ENCODE peak calls at places on chromosomes 4 and X, in five cellular contexts. E, W, A, Y and H are unnamed samples.

GRCh38 chr4:53963786-53964185 is 100.6 kb downstream of the CHIC2 start:
- DNase-seq in E (no peak), W (no peak), A (no peak), Y (no peak), H (peak)

GRCh38 chr4:94801016-94801415 is 43.3 kb downstream of the BMPR1B start:
- DNase-seq in E (no peak), W (no peak), A (no peak), Y (no peak), H (no peak)

GRCh38 chrX:41025926-41026325 is 59.3 kb upstream of the USP9X start:
- DNase-seq in E (no peak), W (no peak), A (no peak), Y (peak), H (no peak)

GRCh38 chrX:105695451-105695850 is 126.9 kb upstream of the NRK start:
- DNase-seq in E (no peak), W (peak), A (no peak), Y (no peak), H (no peak)

GRCh38 chr4:142126890-142127497 is 490.6 kb downstream of the IL15 start:
- DNase-seq in E (peak), W (peak), A (peak), Y (peak), H (peak)

GRCh38 chr4:39305902-39306677 is 60.1 kb downstream of the RFC1 start:
- DNase-seq in E (no peak), W (no peak), A (no peak), Y (no peak), H (no peak)

GRCh38 chrX:747176-747575 is 116.6 kb downstream of the SHOX start:
- DNase-seq in E (no peak), W (no peak), A (no peak), Y (no peak), H (no peak)

GRCh38 chr4:108828620-108829019 is 65.8 kb upstream of the ETNPPL start:
- DNase-seq in E (no peak), W (no peak), A (no peak), Y (no peak), H (no peak)

GRCh38 chrX:45140812-45141211 is 59.9 kb downstream of the DIPK2B start:
- DNase-seq in E (no peak), W (no peak), A (no peak), Y (no peak), H (no peak)

GRCh38 chr4:13529130-13529919 is 15.0 kb downstream of the NKX3-2 start:
- DNase-seq in E (peak), W (no peak), A (no peak), Y (no peak), H (no peak)

GRCh38 chr4:13527192-13527982 is 16.9 kb downstream of the NKX3-2 start:
- DNase-seq in E (no peak), W (no peak), A (no peak), Y (no peak), H (no peak)

GRCh38 chr4:13526658-13527057 is 17.6 kb downstream of the NKX3-2 start:
- DNase-seq in E (no peak), W (no peak), A (no peak), Y (no peak), H (no peak)

GRCh38 chr4:13527983-13528822 is 16.1 kb downstream of the NKX3-2 start:
- DNase-seq in E (peak), W (no peak), A (no peak), Y (no peak), H (no peak)

DNA sequence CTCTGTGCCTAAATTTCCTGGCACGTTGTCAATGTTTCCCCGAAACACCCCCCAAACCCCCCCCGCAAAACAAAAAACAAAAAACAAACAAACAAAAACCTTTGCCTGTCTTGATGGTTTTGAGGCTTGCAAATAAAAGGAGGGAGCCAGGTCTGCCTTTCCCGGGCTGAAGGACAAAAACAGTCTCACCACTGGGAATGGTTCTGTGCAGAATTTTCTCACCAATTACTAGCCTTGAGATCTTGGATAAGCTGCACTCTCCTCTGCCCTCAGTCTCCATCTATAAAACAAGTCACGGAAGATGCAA is 15.5 kb downstream of the NKX3-2 start:
- DNase-seq in E (peak), W (no peak), A (no peak), Y (no peak), H (no peak)
- TF ChIP-seq EZH2 in E (no peak), W (no peak), A (no peak), Y (no peak), H (peak)

GRCh38 chr4:37073226-37073840 is 171.2 kb upstream of the NWD2 start:
- DNase-seq in E (no peak), W (peak), A (no peak), Y (no peak), H (no peak)
- H3K9ac ChIP-seq in E (no peak), W (no peak), A (no peak), Y (no peak), H (no peak)

GRCh38 chr4:167509551-167509950 is 275.3 kb upstream of the SPOCK3 start:
- DNase-seq in E (no peak), W (peak), A (no peak), Y (no peak), H (no peak)
- TF ChIP-seq EZH2phosphoT487 in E (no peak), W (no peak), A (no peak), Y (no peak), H (no peak)

GRCh38 chr4:24799196-24799543 is 3.8 kb downstream of the SOD3 start:
- DNase-seq in E (no peak), W (no peak), A (no peak), Y (no peak), H (no peak)
- TF ChIP-seq EZH2 in E (no peak), W (no peak), A (no peak), Y (no peak), H (no peak)